ENCODE peak calls at places on chromosomes 11 and 22, in six cellular contexts. One of them, this sample, is unnamed.

GRCh38 chr11:30608534-30608933 is 22.4 kb upstream of the MPPED2 start:
- DNase-seq in NCI-H345: no peak
- DNase-seq in coronary artery: no peak
- DNase-seq in effector memory CD4-positive, alpha-beta T cell: no peak
- DNase-seq in stimulated activated CD4-positive, alpha-beta T cell treated with anti-CD3 and anti-CD28 coated beads, TNF-alpha, amount 100 ng/mL, for 1 hour: no peak
- DNase-seq in activated T-helper 9 cell treated with anti-CD3 and anti-CD28 coated beads, Interleukin-2, amount 50 U/mL, for 16 hours: no peak
- DNase-seq in this sample: no peak

GRCh38 chr22:46833228-46833627 is 70.8 kb downstream of the TBC1D22A start:
- DNase-seq in NCI-H345: no peak
- DNase-seq in coronary artery: peak
- DNase-seq in effector memory CD4-positive, alpha-beta T cell: no peak
- DNase-seq in stimulated activated CD4-positive, alpha-beta T cell treated with anti-CD3 and anti-CD28 coated beads, TNF-alpha, amount 100 ng/mL, for 1 hour: no peak
- DNase-seq in activated T-helper 9 cell treated with anti-CD3 and anti-CD28 coated beads, Interleukin-2, amount 50 U/mL, for 16 hours: no peak
- DNase-seq in this sample: no peak

GRCh38 chr22:32325416-32325801 is 32.3 kb upstream of the RFPL3 start:
- DNase-seq in NCI-H345: peak
- DNase-seq in coronary artery: peak
- DNase-seq in effector memory CD4-positive, alpha-beta T cell: no peak
- DNase-seq in stimulated activated CD4-positive, alpha-beta T cell treated with anti-CD3 and anti-CD28 coated beads, TNF-alpha, amount 100 ng/mL, for 1 hour: no peak
- DNase-seq in activated T-helper 9 cell treated with anti-CD3 and anti-CD28 coated beads, Interleukin-2, amount 50 U/mL, for 16 hours: no peak
- DNase-seq in this sample: peak

GRCh38 chr11:91081440-91082088 is 858.7 kb upstream of the CHORDC1 start:
- DNase-seq in NCI-H345: no peak
- DNase-seq in coronary artery: no peak
- DNase-seq in effector memory CD4-positive, alpha-beta T cell: no peak
- DNase-seq in stimulated activated CD4-positive, alpha-beta T cell treated with anti-CD3 and anti-CD28 coated beads, TNF-alpha, amount 100 ng/mL, for 1 hour: no peak
- DNase-seq in activated T-helper 9 cell treated with anti-CD3 and anti-CD28 coated beads, Interleukin-2, amount 50 U/mL, for 16 hours: no peak
- DNase-seq in this sample: peak

GRCh38 chr11:35418282-35418846 is 994 bp downstream of the SLC1A2 start:
- DNase-seq in NCI-H345: peak
- DNase-seq in coronary artery: no peak
- DNase-seq in effector memory CD4-positive, alpha-beta T cell: no peak
- DNase-seq in stimulated activated CD4-positive, alpha-beta T cell treated with anti-CD3 and anti-CD28 coated beads, TNF-alpha, amount 100 ng/mL, for 1 hour: no peak
- DNase-seq in activated T-helper 9 cell treated with anti-CD3 and anti-CD28 coated beads, Interleukin-2, amount 50 U/mL, for 16 hours: no peak
- DNase-seq in this sample: no peak

GRCh38 chr11:63609971-63610580 is 4.2 kb downstream of the PLAAT3 start:
- DNase-seq in NCI-H345: no peak
- DNase-seq in coronary artery: peak
- DNase-seq in effector memory CD4-positive, alpha-beta T cell: no peak
- DNase-seq in stimulated activated CD4-positive, alpha-beta T cell treated with anti-CD3 and anti-CD28 coated beads, TNF-alpha, amount 100 ng/mL, for 1 hour: no peak
- DNase-seq in activated T-helper 9 cell treated with anti-CD3 and anti-CD28 coated beads, Interleukin-2, amount 50 U/mL, for 16 hours: no peak
- DNase-seq in this sample: no peak

GRCh38 chr11:117572671-117573070 is 224.3 kb downstream of the DSCAML1 start:
- DNase-seq in NCI-H345: no peak
- DNase-seq in coronary artery: no peak
- DNase-seq in effector memory CD4-positive, alpha-beta T cell: no peak
- DNase-seq in stimulated activated CD4-positive, alpha-beta T cell treated with anti-CD3 and anti-CD28 coated beads, TNF-alpha, amount 100 ng/mL, for 1 hour: no peak
- DNase-seq in activated T-helper 9 cell treated with anti-CD3 and anti-CD28 coated beads, Interleukin-2, amount 50 U/mL, for 16 hours: no peak
- DNase-seq in this sample: no peak

GRCh38 chr22:38012604-38013072 is 28.3 kb upstream of the SOX10 start:
- DNase-seq in NCI-H345: no peak
- DNase-seq in coronary artery: no peak
- DNase-seq in effector memory CD4-positive, alpha-beta T cell: no peak
- DNase-seq in stimulated activated CD4-positive, alpha-beta T cell treated with anti-CD3 and anti-CD28 coated beads, TNF-alpha, amount 100 ng/mL, for 1 hour: no peak
- DNase-seq in activated T-helper 9 cell treated with anti-CD3 and anti-CD28 coated beads, Interleukin-2, amount 50 U/mL, for 16 hours: no peak
- DNase-seq in this sample: no peak

GRCh38 chr22:48370508-48371325 is 1457.0 kb downstream of the BRD1 start:
- DNase-seq in NCI-H345: no peak
- DNase-seq in coronary artery: peak
- DNase-seq in effector memory CD4-positive, alpha-beta T cell: no peak
- DNase-seq in stimulated activated CD4-positive, alpha-beta T cell treated with anti-CD3 and anti-CD28 coated beads, TNF-alpha, amount 100 ng/mL, for 1 hour: no peak
- DNase-seq in activated T-helper 9 cell treated with anti-CD3 and anti-CD28 coated beads, Interleukin-2, amount 50 U/mL, for 16 hours: no peak
- DNase-seq in this sample: no peak

GRCh38 chr11:20003357-20003756 is 156.9 kb downstream of the DBX1 start:
- DNase-seq in NCI-H345: no peak
- DNase-seq in coronary artery: no peak
- DNase-seq in effector memory CD4-positive, alpha-beta T cell: no peak
- DNase-seq in stimulated activated CD4-positive, alpha-beta T cell treated with anti-CD3 and anti-CD28 coated beads, TNF-alpha, amount 100 ng/mL, for 1 hour: no peak
- DNase-seq in activated T-helper 9 cell treated with anti-CD3 and anti-CD28 coated beads, Interleukin-2, amount 50 U/mL, for 16 hours: no peak
- DNase-seq in this sample: no peak

GRCh38 chr11:26247340-26247739 is 84.6 kb upstream of the ANO3 start:
- DNase-seq in NCI-H345: no peak
- DNase-seq in coronary artery: no peak
- DNase-seq in effector memory CD4-positive, alpha-beta T cell: no peak
- DNase-seq in stimulated activated CD4-positive, alpha-beta T cell treated with anti-CD3 and anti-CD28 coated beads, TNF-alpha, amount 100 ng/mL, for 1 hour: no peak
- DNase-seq in activated T-helper 9 cell treated with anti-CD3 and anti-CD28 coated beads, Interleukin-2, amount 50 U/mL, for 16 hours: no peak
- DNase-seq in this sample: no peak

GRCh38 chr22:50473855-50474671 is 772 bp downstream of the SBF1 start:
- DNase-seq in NCI-H345: no peak
- DNase-seq in coronary artery: no peak
- DNase-seq in effector memory CD4-positive, alpha-beta T cell: no peak
- DNase-seq in stimulated activated CD4-positive, alpha-beta T cell treated with anti-CD3 and anti-CD28 coated beads, TNF-alpha, amount 100 ng/mL, for 1 hour: no peak
- DNase-seq in activated T-helper 9 cell treated with anti-CD3 and anti-CD28 coated beads, Interleukin-2, amount 50 U/mL, for 16 hours: no peak
- DNase-seq in this sample: peak

GRCh38 chr11:22273781-22274180 is 64.4 kb upstream of the SLC17A6 start:
- DNase-seq in NCI-H345: no peak
- DNase-seq in coronary artery: no peak
- DNase-seq in effector memory CD4-positive, alpha-beta T cell: no peak
- DNase-seq in stimulated activated CD4-positive, alpha-beta T cell treated with anti-CD3 and anti-CD28 coated beads, TNF-alpha, amount 100 ng/mL, for 1 hour: no peak
- DNase-seq in activated T-helper 9 cell treated with anti-CD3 and anti-CD28 coated beads, Interleukin-2, amount 50 U/mL, for 16 hours: no peak
- DNase-seq in this sample: no peak